ENCODE peak calls at places on chromosomes 3 and 15, in four cellular contexts. V is HuH-7.5, K is A549, M is posterior cingulate gyrus. J is an unnamed sample.
A peak's percentile ranks its signal among the peaks of the same experiment; 100 is the strongest.

GRCh38 chr3:29919551-29919950 is 638.7 kb downstream of the RBMS3 start:
- DNase-seq in V (no peak), K (no peak), M (no peak), J (no peak)

GRCh38 chr15:40252438-40253178 is 13.7 kb downstream of the PAK6 start:
- DNase-seq in V (peak; percentile 68), K (no peak), M (peak; percentile 91), J (peak; percentile 26)

GRCh38 chr15:55687792-55688191 is 55.2 kb downstream of the PRTG start:
- DNase-seq in V (no peak), K (no peak), M (no peak), J (no peak)

GRCh38 chr15:95922431-95922830 is 408.1 kb upstream of the NR2F2 start:
- DNase-seq in V (no peak), K (peak; percentile 26), M (no peak), J (peak; percentile 2)

GRCh38 chr3:142595581-142595950 is 627 bp upstream of the PLS1 start:
- DNase-seq in V (no peak), K (peak; percentile 58), M (no peak), J (peak; percentile 89)

GRCh38 chr15:91431041-91431715 is 331.1 kb downstream of the SV2B start:
- DNase-seq in V (no peak), K (no peak), M (no peak), J (no peak)

GRCh38 chr3:30511524-30512278 is 94.7 kb upstream of the TGFBR2 start:
- DNase-seq in V (peak; percentile 35), K (peak; percentile 92), M (no peak), J (peak; percentile 5)

GRCh38 chr3:72960812-72961518 is 35.6 kb upstream of the PPP4R2 start:
- DNase-seq in V (no peak), K (no peak), M (no peak), J (no peak)